ENCODE peak calls at places on chromosome X, in five cellular contexts. One of them, this sample, is unnamed.

GRCh38 chrX:49029876-49030275 is 13.3 kb downstream of the TFE3 start:
- DNase-seq in SK-N-SH: no peak
- DNase-seq in K562: no peak
- DNase-seq in GM12878: no peak
- DNase-seq in Panc1: no peak
- DNase-seq in this sample: peak; percentile 37

GRCh38 chrX:9467751-9468150 is 2.9 kb downstream of the TBL1X start:
- DNase-seq in SK-N-SH: no peak
- DNase-seq in K562: no peak
- DNase-seq in GM12878: no peak
- DNase-seq in Panc1: no peak
- DNase-seq in this sample: no peak

GRCh38 chrX:136259543-136259942 is 8.3 kb upstream of the MAP7D3 start:
- DNase-seq in SK-N-SH: no peak
- DNase-seq in K562: no peak
- DNase-seq in GM12878: no peak
- DNase-seq in Panc1: no peak
- DNase-seq in this sample: no peak

GRCh38 chrX:68249401-68249831 is 183.9 kb downstream of the OPHN1 start:
- DNase-seq in SK-N-SH: no peak
- DNase-seq in K562: no peak
- DNase-seq in GM12878: no peak
- DNase-seq in Panc1: no peak
- DNase-seq in this sample: no peak

GRCh38 chrX:15384304-15384703 is at the start of gene VEGFD:
- DNase-seq in SK-N-SH: no peak
- DNase-seq in K562: no peak
- DNase-seq in GM12878: no peak
- DNase-seq in Panc1: no peak
- DNase-seq in this sample: no peak

GRCh38 chrX:123310112-123310511 is 126.0 kb downstream of the GRIA3 start:
- DNase-seq in SK-N-SH: no peak
- DNase-seq in K562: no peak
- DNase-seq in GM12878: no peak
- DNase-seq in Panc1: no peak
- DNase-seq in this sample: no peak

GRCh38 chrX:30659421-30659820 is 6.2 kb downstream of the GK start:
- DNase-seq in SK-N-SH: no peak
- DNase-seq in K562: peak; percentile 58
- DNase-seq in GM12878: no peak
- DNase-seq in Panc1: no peak
- DNase-seq in this sample: no peak

GRCh38 chrX:115902995-115903394 is 267.5 kb upstream of the AGTR2 start:
- DNase-seq in SK-N-SH: no peak
- DNase-seq in K562: no peak
- DNase-seq in GM12878: no peak
- DNase-seq in Panc1: no peak
- DNase-seq in this sample: no peak

GRCh38 chrX:18353931-18354368 is 538 bp downstream of the SCML2 start:
- DNase-seq in SK-N-SH: peak; percentile 70
- DNase-seq in K562: peak; percentile 48
- DNase-seq in GM12878: no peak
- DNase-seq in Panc1: no peak
- DNase-seq in this sample: no peak

GRCh38 chrX:154459843-154460242 is 1.8 kb downstream of the PLXNA3 start:
- DNase-seq in SK-N-SH: peak; percentile 74
- DNase-seq in K562: peak; percentile 45
- DNase-seq in GM12878: no peak
- DNase-seq in Panc1: no peak
- DNase-seq in this sample: no peak

GRCh38 chrX:106959897-106960296 is 39.7 kb downstream of the CLDN2 start:
- DNase-seq in SK-N-SH: no peak
- DNase-seq in K562: no peak
- DNase-seq in GM12878: no peak
- DNase-seq in Panc1: no peak
- DNase-seq in this sample: no peak

GRCh38 chrX:9708086-9708485 is 57.6 kb downstream of the GPR143 start:
- DNase-seq in SK-N-SH: no peak
- DNase-seq in K562: no peak
- DNase-seq in GM12878: no peak
- DNase-seq in Panc1: no peak
- DNase-seq in this sample: no peak

GRCh38 chrX:123201720-123202119 is 17.6 kb downstream of the GRIA3 start:
- DNase-seq in SK-N-SH: no peak
- DNase-seq in K562: no peak
- DNase-seq in GM12878: no peak
- DNase-seq in Panc1: no peak
- DNase-seq in this sample: no peak

GRCh38 chrX:79078114-79078513 is 66.4 kb upstream of the GPR174 start:
- DNase-seq in SK-N-SH: no peak
- DNase-seq in K562: no peak
- DNase-seq in GM12878: no peak
- DNase-seq in Panc1: no peak
- DNase-seq in this sample: no peak

GRCh38 chrX:34300871-34301270 is 168.8 kb upstream of the FAM47A start:
- DNase-seq in SK-N-SH: peak; percentile 13
- DNase-seq in K562: peak; percentile 4
- DNase-seq in GM12878: no peak
- DNase-seq in Panc1: peak; percentile 10
- DNase-seq in this sample: peak; percentile 0

GRCh38 chrX:45323387-45323786 is 122.7 kb upstream of the DIPK2B start:
- DNase-seq in SK-N-SH: no peak
- DNase-seq in K562: no peak
- DNase-seq in GM12878: no peak
- DNase-seq in Panc1: no peak
- DNase-seq in this sample: no peak

GRCh38 chrX:63434665-63435064 is 83.5 kb upstream of the SPIN4 start:
- DNase-seq in SK-N-SH: no peak
- DNase-seq in K562: peak; percentile 76
- DNase-seq in GM12878: no peak
- DNase-seq in Panc1: no peak
- DNase-seq in this sample: peak; percentile 18
- TF ChIP-seq SIN3A in SK-N-SH: no peak
- TF ChIP-seq SIN3A in K562: no peak
- TF ChIP-seq SIN3A in GM12878: no peak
- TF ChIP-seq SIN3A in Panc1: no peak
- TF ChIP-seq SIN3A in this sample: peak; percentile 36

DNA sequence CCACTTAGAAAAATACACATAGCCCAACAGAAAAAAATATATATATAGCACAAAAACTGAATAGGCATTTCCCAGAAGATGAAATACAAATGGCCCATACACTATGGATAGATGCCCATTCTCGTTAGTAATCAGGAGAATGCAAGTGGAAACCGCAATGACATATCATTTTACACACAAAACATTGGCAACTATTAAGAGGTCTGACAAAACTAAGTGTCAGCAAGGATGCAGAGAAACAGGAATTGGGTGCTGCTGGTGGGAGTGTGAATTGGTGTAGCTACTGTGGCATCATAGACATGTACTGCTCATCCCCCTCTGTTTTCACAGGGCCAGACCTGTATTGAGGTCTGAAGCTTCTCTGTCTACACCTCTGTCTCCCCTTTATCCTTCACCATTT is 320.0 kb downstream of the IDS start:
- DNase-seq in SK-N-SH: no peak
- DNase-seq in K562: no peak
- DNase-seq in GM12878: no peak
- DNase-seq in Panc1: no peak
- DNase-seq in this sample: no peak
- TF ChIP-seq SIN3A in SK-N-SH: no peak
- TF ChIP-seq SIN3A in K562: no peak
- TF ChIP-seq SIN3A in GM12878: no peak
- TF ChIP-seq SIN3A in Panc1: no peak
- TF ChIP-seq SIN3A in this sample: no peak

DNA sequence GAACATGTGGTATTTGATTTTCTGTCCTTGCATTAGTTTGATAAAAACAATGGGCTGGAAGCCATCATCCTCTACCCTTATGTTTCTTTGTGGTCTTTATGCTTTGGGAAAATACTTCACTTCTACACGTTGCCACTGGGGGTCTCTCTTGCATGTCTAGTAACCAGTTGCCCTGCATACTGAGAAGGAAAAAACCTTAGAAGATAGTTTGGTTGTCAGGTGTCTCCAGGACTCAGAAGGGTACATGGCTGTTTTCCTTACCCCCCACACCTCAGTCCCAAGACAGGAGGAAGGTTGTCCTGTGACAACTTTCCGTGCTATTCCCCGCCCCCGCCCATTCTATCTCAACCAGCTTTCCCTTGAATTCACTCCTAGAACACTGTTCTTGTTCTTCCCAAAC is 62.1 kb upstream of the LANCL3 start:
- DNase-seq in SK-N-SH: no peak
- DNase-seq in K562: no peak
- DNase-seq in GM12878: no peak
- DNase-seq in Panc1: no peak
- DNase-seq in this sample: no peak
- TF ChIP-seq SIN3A in SK-N-SH: no peak
- TF ChIP-seq SIN3A in K562: no peak
- TF ChIP-seq SIN3A in GM12878: no peak
- TF ChIP-seq SIN3A in Panc1: no peak
- TF ChIP-seq SIN3A in this sample: no peak

DNA sequence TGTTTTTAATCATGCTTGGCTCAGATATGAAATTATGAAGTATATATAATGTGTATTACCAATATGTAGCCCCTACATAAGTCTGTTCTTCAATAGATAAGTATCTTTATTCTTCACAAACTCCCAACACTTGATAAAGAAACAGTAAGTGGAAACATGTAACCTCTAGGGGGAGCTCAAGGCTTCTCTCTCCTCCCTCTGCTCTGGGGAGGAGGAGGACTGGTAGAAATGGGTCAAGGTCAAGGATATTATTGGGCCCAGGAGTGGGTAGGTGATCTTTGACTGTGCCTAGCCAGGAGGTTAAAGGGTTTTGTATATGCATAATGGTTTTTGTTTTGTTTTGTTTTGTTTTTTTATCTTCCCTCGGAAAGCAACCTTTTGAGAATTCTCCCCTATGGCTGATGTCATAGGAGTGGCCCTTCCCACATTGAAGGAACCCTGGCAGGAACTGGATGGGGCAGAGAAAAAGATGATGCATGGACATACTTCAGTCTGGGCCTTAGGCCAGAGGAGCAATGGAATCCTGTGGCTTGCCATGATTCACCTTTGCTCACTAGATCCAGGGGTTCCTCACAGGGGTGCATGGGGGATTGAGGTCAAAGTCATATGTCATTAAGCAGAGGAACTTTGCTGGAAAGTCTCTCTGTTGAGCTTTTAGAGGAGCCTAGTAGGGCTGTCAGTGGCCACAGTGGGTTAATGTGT is 460.3 kb downstream of the MID1IP1 start:
- DNase-seq in SK-N-SH: peak; percentile 25
- DNase-seq in K562: peak; percentile 24
- DNase-seq in GM12878: no peak
- DNase-seq in Panc1: peak; percentile 4
- DNase-seq in this sample: peak; percentile 8
- TF ChIP-seq SIN3A in SK-N-SH: no peak
- TF ChIP-seq SIN3A in K562: no peak
- TF ChIP-seq SIN3A in GM12878: no peak
- TF ChIP-seq SIN3A in Panc1: no peak
- TF ChIP-seq SIN3A in this sample: no peak

GRCh38 chrX:152899874-152900719 is 2.2 kb downstream of the ZNF185 start:
- DNase-seq in SK-N-SH: no peak
- DNase-seq in K562: no peak
- DNase-seq in GM12878: no peak
- DNase-seq in Panc1: no peak
- DNase-seq in this sample: no peak

GRCh38 chrX:152900937-152901445 is 3.1 kb downstream of the ZNF185 start:
- DNase-seq in SK-N-SH: no peak
- DNase-seq in K562: no peak
- DNase-seq in GM12878: no peak
- DNase-seq in Panc1: no peak
- DNase-seq in this sample: no peak

GRCh38 chrX:152902502-152902820 is 4.6 kb downstream of the ZNF185 start:
- DNase-seq in SK-N-SH: no peak
- DNase-seq in K562: no peak
- DNase-seq in GM12878: no peak
- DNase-seq in Panc1: no peak
- DNase-seq in this sample: no peak

GRCh38 chrX:152903589-152903988 is 5.7 kb downstream of the ZNF185 start:
- DNase-seq in SK-N-SH: no peak
- DNase-seq in K562: no peak
- DNase-seq in GM12878: no peak
- DNase-seq in Panc1: no peak
- DNase-seq in this sample: no peak

DNA sequence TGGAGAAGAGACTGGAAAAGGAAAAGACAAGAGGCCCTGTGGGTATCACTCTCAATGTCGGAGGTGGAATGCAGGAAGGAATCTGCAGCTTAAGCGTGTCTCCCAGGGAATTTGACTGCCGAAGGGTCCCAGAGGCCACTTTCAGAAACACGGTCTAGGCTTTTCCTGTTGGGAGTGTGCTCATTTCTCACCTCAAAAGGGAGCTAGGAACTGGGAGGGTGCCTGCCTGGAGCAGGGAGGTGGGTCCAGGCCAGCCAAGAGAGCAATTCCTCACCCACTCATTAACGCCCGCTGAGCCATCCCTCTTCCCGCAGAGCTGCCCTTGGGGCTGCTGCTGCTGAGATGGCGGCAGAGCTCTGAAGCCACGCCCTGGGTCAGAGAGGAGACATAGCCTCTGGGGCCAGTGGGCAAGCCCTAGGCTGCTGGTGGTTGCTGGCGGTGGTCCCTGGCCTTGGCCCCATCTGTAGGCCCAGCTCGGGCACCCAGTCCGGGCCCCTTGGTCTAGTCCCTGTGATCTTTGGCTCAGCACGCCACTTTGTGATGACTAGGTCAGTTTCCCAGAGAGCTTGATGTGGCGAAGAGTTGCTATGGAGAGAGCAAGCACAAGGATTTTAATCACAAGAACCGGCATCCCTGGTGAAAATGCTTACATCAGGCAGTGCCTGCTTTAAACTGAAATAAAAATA is 4.1 kb downstream of the ZNF185 start:
- DNase-seq in SK-N-SH: no peak
- DNase-seq in K562: no peak
- DNase-seq in GM12878: no peak
- DNase-seq in Panc1: no peak
- DNase-seq in this sample: no peak
- TF ChIP-seq SIN3A in SK-N-SH: no peak
- TF ChIP-seq SIN3A in K562: no peak
- TF ChIP-seq SIN3A in GM12878: no peak
- TF ChIP-seq SIN3A in Panc1: no peak
- TF ChIP-seq SIN3A in this sample: no peak

GRCh38 chrX:110216027-110216426 is 101.9 kb downstream of the AMMECR1 start:
- DNase-seq in SK-N-SH: no peak
- DNase-seq in K562: no peak
- DNase-seq in GM12878: no peak
- DNase-seq in Panc1: no peak
- DNase-seq in this sample: no peak
- TF ChIP-seq SIN3A in SK-N-SH: no peak
- TF ChIP-seq SIN3A in K562: no peak
- TF ChIP-seq SIN3A in GM12878: no peak
- TF ChIP-seq SIN3A in Panc1: no peak
- TF ChIP-seq SIN3A in this sample: no peak

This sample was measured in HCT116.